ENCODE peak calls at places on chromosomes 5 and 9, in nine cellular contexts. S is CD8-positive, alpha-beta memory T cell; U is tibial artery; K is neuronal stem cell; Y is Panc1; L is uterus; D is K562; F is colonic mucosa; R is esophagus squamous epithelium. E is an unnamed sample. For H3K36me3, the result is how much of the 10 kb centered on the place peaks cover.

GRCh38 chr5:91586232-91586631 is 203.1 kb upstream of the ARRDC3 start:
- DNase-seq in S (no peak), U (no peak), K (no peak), Y (no peak), L (no peak), D (no peak), F (no peak), R (no peak), E (no peak)

GRCh38 chr9:34084562-34084961 is 35.9 kb upstream of the UBAP2 start:
- DNase-seq in S (no peak), U (peak), K (no peak), Y (no peak), L (peak), D (no peak), F (no peak), R (no peak), E (no peak)

GRCh38 chr5:72456391-72457060 is 50.7 kb downstream of the ZNF366 start:
- DNase-seq in S (no peak), U (no peak), K (no peak), Y (no peak), L (no peak), D (no peak), F (no peak), R (no peak), E (no peak)

GRCh38 chr9:70510157-70510770 is 95.8 kb upstream of the KLF9 start:
- DNase-seq in S (no peak), U (no peak), K (peak), Y (no peak), L (no peak), D (peak), F (peak), R (no peak), E (peak)

GRCh38 chr9:133355881-133356357 is 368 bp downstream of the SURF1 start:
- DNase-seq in S (no peak), U (no peak), K (no peak), Y (no peak), L (no peak), D (no peak), F (no peak), R (no peak), E (no peak)

GRCh38 chr9:112404367-112404979 is 24.6 kb downstream of the HSDL2 start:
- DNase-seq in S (no peak), U (no peak), K (no peak), Y (no peak), L (no peak), D (no peak), F (no peak), R (no peak), E (no peak)

GRCh38 chr9:88993327-88993726 is 2.1 kb downstream of the S1PR3 start:
- DNase-seq in S (no peak), U (no peak), K (no peak), Y (no peak), L (no peak), D (no peak), F (no peak), R (no peak), E (peak)

GRCh38 chr5:146337928-146338327 is 711 bp upstream of the POU4F3 start:
- DNase-seq in S (no peak), U (no peak), K (no peak), Y (no peak), L (no peak), D (no peak), F (no peak), R (no peak), E (no peak)

GRCh38 chr9:133351908-133352634 is 4.1 kb downstream of the RPL7A start:
- DNase-seq in S (no peak), U (no peak), K (peak), Y (no peak), L (no peak), D (peak), F (peak), R (no peak), E (no peak)

GRCh38 chr5:170117736-170118135 is 12.0 kb downstream of the FOXI1 start:
- DNase-seq in S (no peak), U (no peak), K (no peak), Y (no peak), L (no peak), D (no peak), F (no peak), R (no peak), E (no peak)

GRCh38 chr9:122464633-122465567 is 12.8 kb downstream of the OR1J1 start:
- DNase-seq in S (peak), U (peak), K (peak), Y (no peak), L (peak), D (peak), F (peak), R (peak), E (peak)
- H3K27ac ChIP-seq in S (peak), U (no peak), K (no peak), Y (no peak), L (no peak), D (no peak), F (peak), R (peak), E (peak)

GRCh38 chr5:54523534-54523933 is 6.0 kb downstream of the SNX18 start:
- DNase-seq in S (no peak), U (no peak), K (no peak), Y (no peak), L (no peak), D (no peak), F (no peak), R (no peak), E (no peak)
- H3K4me3 ChIP-seq in S (no peak), U (peak), K (no peak), Y (no peak), L (peak), D (no peak), F (no peak), R (no peak), E (no peak)

GRCh38 chr5:165361143-165361542 is 1855.7 kb downstream of the MAT2B start:
- DNase-seq in S (no peak), U (no peak), K (no peak), Y (no peak), L (no peak), D (no peak), F (no peak), R (no peak), E (no peak)
- H3K36me3 ChIP-seq in S (under half), U (under half), K (under half), Y (under half), L (under half), D (under half), F (under half), R (under half), E (under half)

DNA sequence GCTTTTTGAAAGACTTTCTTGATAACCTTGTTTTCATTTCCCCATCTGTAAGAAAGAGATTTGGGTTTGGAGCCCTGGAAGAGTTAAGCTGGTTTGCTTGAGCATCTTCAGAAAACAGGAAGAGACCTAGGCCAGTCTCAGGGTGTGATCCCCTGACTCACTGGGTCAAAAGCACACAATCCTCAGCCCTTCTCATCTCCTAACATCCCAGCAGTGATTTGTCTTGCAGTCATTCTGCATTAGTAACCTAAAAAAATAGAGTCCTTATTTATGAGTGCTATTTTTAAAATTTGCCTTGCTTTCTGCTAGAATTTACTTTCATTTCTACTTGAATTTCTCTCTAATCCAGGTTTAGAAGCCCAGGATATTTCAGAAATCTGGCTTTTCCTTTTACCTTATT is 16.4 kb upstream of the ARSB start:
- DNase-seq in S (no peak), U (no peak), K (no peak), Y (no peak), L (no peak), D (no peak), F (no peak), R (no peak), E (no peak)
- H3K27ac ChIP-seq in S (no peak), U (peak), K (no peak), Y (no peak), L (no peak), D (no peak), F (no peak), R (no peak), E (no peak)

DNA sequence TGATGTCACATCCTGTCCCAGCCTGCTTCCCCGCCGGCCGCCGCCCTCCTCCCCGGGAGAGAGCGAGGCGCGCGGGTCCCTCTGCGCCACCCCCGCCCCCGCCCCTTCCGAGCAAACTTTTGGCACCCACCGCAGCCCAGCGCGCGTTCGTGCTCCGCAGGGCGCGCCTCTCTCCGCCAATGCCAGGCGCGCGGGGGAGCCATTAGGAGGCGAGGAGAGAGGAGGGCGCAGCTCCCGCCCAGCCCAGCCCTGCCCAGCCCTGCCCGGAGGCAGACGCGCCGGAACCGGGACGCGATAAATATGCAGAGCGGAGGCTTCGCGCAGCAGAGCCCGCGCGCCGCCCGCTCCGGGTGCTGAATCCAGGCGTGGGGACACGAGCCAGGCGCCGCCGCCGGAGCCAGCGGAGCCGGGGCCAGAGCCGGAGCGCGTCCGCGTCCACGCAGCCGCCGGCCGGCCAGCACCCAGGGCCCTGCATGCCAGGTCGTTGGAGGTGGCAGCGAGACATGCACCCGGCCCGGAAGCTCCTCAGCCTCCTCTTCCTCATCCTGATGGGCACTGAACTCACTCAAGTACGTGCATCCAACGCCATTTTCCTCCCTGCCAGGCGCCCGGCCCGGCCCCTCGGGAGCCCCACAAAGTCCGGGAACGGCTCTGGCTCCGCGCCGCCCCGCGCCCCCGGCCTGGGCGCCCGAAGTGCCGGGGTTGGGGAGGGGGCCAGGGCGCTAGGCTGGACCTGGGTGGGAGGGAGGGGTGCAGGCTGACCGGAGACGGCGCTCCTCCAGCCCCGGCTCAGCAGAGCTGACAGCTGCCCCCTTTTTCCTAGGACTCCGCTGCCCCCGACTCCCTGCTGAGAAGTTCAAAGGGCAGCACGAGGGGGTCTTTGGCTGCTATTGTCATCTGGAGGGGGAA is 12.0 kb upstream of the OLFM1 start:
- DNase-seq in S (no peak), U (peak), K (no peak), Y (no peak), L (peak), D (no peak), F (peak), R (no peak), E (no peak)
- H3K4me3 ChIP-seq in S (no peak), U (peak), K (peak), Y (peak), L (peak), D (no peak), F (peak), R (peak), E (peak)

DNA sequence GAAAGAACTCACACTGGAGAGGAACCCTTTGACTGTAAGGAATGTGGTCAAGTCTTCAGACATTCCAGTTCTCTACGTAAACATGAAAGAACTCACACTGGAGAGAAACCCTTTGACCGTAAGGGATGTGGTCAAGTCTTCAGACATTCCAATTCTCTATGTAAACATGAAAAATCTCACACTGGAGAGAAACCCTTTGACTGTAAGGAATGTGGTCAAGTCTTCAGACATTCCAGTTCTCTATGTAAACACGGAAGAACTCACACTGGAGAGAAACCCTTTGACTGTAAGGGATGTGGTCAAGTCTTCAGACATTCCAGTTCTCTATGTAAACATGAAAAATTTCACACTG is 32.6 kb downstream of the MAPK9 start:
- DNase-seq in S (no peak), U (no peak), K (no peak), Y (no peak), L (no peak), D (no peak), F (no peak), R (no peak), E (no peak)
- H3K36me3 ChIP-seq in S (half or more), U (half or more), K (under half), Y (under half), L (under half), D (half or more), F (under half), R (half or more), E (under half)